ENCODE peak calls at places on chromosomes 11 and 22, in eight cellular contexts. R, J, B, P, Q, S, H and Z are unnamed samples.

GRCh38 chr11:11454671-11455223 is 101.7 kb upstream of the CSNK2A3 start:
- DNase-seq in S (no peak), R (no peak), J (no peak), H (no peak), P (no peak), B (no peak), Q (no peak), Z (no peak)

GRCh38 chr11:64649304-64649703 is 58.3 kb downstream of the SLC22A12 start:
- DNase-seq in H (no peak), J (no peak), P (peak), R (peak), B (peak), S (peak), Q (no peak), Z (no peak)

GRCh38 chr22:23268877-23269276 is 88.6 kb downstream of the BCR start:
- DNase-seq in S (no peak), Q (no peak), P (no peak), R (no peak), J (no peak), B (no peak), H (no peak), Z (no peak)

GRCh38 chr22:34414467-34415440 is 494.5 kb upstream of the LARGE1 start:
- DNase-seq in S (peak), R (peak), Q (peak), B (peak), P (no peak), J (peak), H (no peak), Z (peak)

GRCh38 chr22:38088723-38089473 is 4.9 kb upstream of the SLC16A8 start:
- DNase-seq in H (no peak), Q (no peak), R (no peak), S (no peak), J (no peak), B (no peak), P (no peak), Z (no peak)

GRCh38 chr22:22474733-22475132 is 33.8 kb downstream of the ZNF280B start:
- DNase-seq in P (no peak), Q (no peak), H (no peak), J (no peak), R (no peak), B (no peak), S (no peak), Z (no peak)

GRCh38 chr11:57213282-57214086 is 23.6 kb downstream of the APLNR start:
- DNase-seq in S (no peak), P (no peak), R (no peak), B (no peak), Q (no peak), J (no peak), H (no peak), Z (no peak)

GRCh38 chr22:35477911-35478582 is 62.6 kb upstream of the RASD2 start:
- DNase-seq in J (peak), R (peak), B (peak), H (peak), S (peak), P (peak), Q (peak), Z (no peak)

GRCh38 chr22:45548991-45549736 is 46.5 kb downstream of the FBLN1 start:
- DNase-seq in R (peak), Q (peak), P (peak), B (peak), H (peak), J (no peak), S (peak), Z (no peak)

GRCh38 chr22:17198188-17199130 is 20.8 kb downstream of the ADA2 start:
- DNase-seq in P (no peak), R (no peak), H (no peak), Q (no peak), S (no peak), B (no peak), J (peak), Z (no peak)

GRCh38 chr11:31863170-31863929 is 52.2 kb upstream of the PAX6 start:
- DNase-seq in H (no peak), J (no peak), P (no peak), S (no peak), B (no peak), Q (no peak), R (no peak), Z (no peak)

GRCh38 chr11:77519847-77520246 is 46.0 kb upstream of the PAK1 start:
- DNase-seq in R (no peak), B (no peak), P (no peak), Q (no peak), J (no peak), S (no peak), H (no peak), Z (no peak)
- H3K27ac ChIP-seq in R (no peak), B (no peak), P (no peak), Q (no peak), J (no peak), S (no peak), H (no peak), Z (no peak)

GRCh38 chr22:49466926-49467590 is 360.6 kb downstream of the BRD1 start:
- DNase-seq in H (no peak), J (no peak), S (no peak), R (no peak), P (no peak), Q (no peak), B (no peak), Z (no peak)

GRCh38 chr22:49470741-49471134 is 356.9 kb downstream of the BRD1 start:
- DNase-seq in P (no peak), B (no peak), H (no peak), J (no peak), S (no peak), R (no peak), Q (no peak), Z (no peak)

GRCh38 chr22:49475253-49475652 is 352.4 kb downstream of the BRD1 start:
- DNase-seq in J (no peak), S (no peak), B (no peak), Q (no peak), P (no peak), R (no peak), H (no peak), Z (no peak)

GRCh38 chr22:49473286-49473685 is 354.4 kb downstream of the BRD1 start:
- DNase-seq in Q (no peak), H (no peak), S (no peak), R (no peak), P (no peak), J (no peak), B (no peak), Z (no peak)

DNA sequence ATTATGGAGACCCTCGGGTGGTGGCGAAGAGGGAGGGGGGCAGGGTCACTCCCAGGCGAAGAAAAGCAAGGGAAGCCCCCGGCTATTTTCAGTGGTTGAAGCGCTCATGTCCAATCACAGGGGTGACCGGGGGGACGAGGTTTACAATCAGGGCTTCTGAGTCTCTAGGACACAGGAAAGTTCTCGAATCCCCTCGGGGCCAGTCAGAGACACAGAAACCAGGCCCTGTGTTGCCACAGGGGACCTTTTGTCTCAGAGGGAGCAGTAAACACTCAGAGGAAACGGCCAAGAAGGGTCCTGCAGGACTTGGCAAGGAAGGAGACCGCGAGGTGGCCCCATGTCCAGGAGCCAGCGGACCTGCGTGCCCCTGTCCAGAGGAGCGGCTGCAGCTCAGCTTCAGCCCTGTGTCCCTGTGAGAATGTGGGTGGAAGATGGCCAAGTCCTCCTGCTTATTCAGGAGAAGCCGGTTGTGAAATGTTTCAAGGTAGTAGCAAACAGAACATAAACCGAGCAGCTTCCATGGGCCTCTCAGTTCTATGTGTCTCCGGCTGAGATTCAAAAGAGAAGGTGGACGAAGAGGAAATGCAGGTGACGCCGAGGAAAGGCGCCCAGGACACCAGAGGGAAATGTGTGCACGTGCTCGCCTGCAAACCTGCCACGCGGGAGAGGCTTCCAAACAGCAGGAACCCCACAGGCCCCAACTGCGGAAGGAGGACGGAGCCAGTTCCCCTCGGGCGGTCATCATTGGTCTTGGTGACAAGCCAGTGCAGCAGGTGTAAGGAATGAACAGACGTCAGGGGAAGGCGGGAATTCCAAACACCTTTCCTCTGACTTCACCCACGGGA is 357.6 kb downstream of the BRD1 start:
- DNase-seq in B (no peak), P (no peak), Q (no peak), H (no peak), S (no peak), R (no peak), J (no peak), Z (no peak)
- H3K4me3 ChIP-seq in B (no peak), P (no peak), Q (no peak), H (no peak), S (no peak), R (no peak), J (no peak), Z (no peak)

GRCh38 chr11:68958211-68958610 is 22.6 kb downstream of the MRGPRD start:
- DNase-seq in Q (no peak), S (no peak), P (no peak), J (no peak), R (no peak), B (no peak), H (no peak), Z (no peak)

GRCh38 chr11:68956142-68956541 is 24.6 kb downstream of the MRGPRD start:
- DNase-seq in J (no peak), S (no peak), Q (no peak), R (no peak), B (no peak), H (no peak), P (no peak), Z (no peak)

GRCh38 chr11:68959465-68960298 is 21.1 kb downstream of the MRGPRD start:
- DNase-seq in P (no peak), Q (no peak), S (no peak), R (no peak), J (no peak), H (no peak), B (no peak), Z (no peak)

GRCh38 chr11:68956547-68957254 is 24.1 kb downstream of the MRGPRD start:
- DNase-seq in S (no peak), P (no peak), Q (no peak), J (no peak), R (no peak), H (no peak), B (no peak), Z (no peak)

GRCh38 chr11:68954970-68955958 is 25.5 kb downstream of the MRGPRD start:
- DNase-seq in Q (peak), P (peak), B (no peak), S (peak), R (peak), H (peak), J (no peak), Z (no peak)
- TF ChIP-seq POLR2A in Q (no peak), P (no peak), B (no peak), S (no peak), R (no peak), H (no peak), J (no peak), Z (no peak)

GRCh38 chr22:39939830-39940229 is 20.4 kb upstream of the TMA7B start:
- DNase-seq in R (no peak), B (no peak), S (no peak), Q (no peak), J (no peak), P (no peak), H (no peak), Z (no peak)
- H3K27ac ChIP-seq in R (no peak), B (no peak), S (no peak), Q (no peak), J (no peak), P (no peak), H (no peak), Z (no peak)

GRCh38 chr11:47395225-47396048 is 13.0 kb upstream of the SLC39A13 start:
- DNase-seq in B (no peak), P (no peak), Q (no peak), S (no peak), R (no peak), J (no peak), H (no peak), Z (peak)
- H3K4me3 ChIP-seq in B (no peak), P (no peak), Q (no peak), S (no peak), R (no peak), J (no peak), H (no peak), Z (no peak)

GRCh38 chr22:40396882-40397281 is 26.5 kb downstream of the SGSM3 start:
- DNase-seq in S (no peak), P (peak), R (peak), B (no peak), J (no peak), Q (peak), H (no peak), Z (peak)
- TF ChIP-seq POLR2A in S (no peak), P (no peak), R (no peak), B (no peak), J (no peak), Q (no peak), H (no peak), Z (no peak)